ENCODE peak calls at places on chromosome 11, in four cellular contexts. O is ovary, Z is lower lobe of right lung, N is fibroblast of pulmonary artery. B is an unnamed sample.

GRCh38 chr11:95088946-95089619 is 563 bp upstream of the ENDOD1 start:
- DNase-seq in Z (no peak), N (no peak), O (no peak), B (peak)

GRCh38 chr11:84564180-84564866 is 1062.8 kb downstream of the DLG2 start:
- DNase-seq in O (no peak), N (peak), Z (no peak), B (no peak)

GRCh38 chr11:116558504-116559252 is 214.1 kb downstream of the BUD13 start:
- DNase-seq in O (no peak), Z (no peak), N (peak), B (no peak)

GRCh38 chr11:128201801-128202200 is 385.6 kb downstream of the ETS1 start:
- DNase-seq in O (no peak), N (no peak), Z (no peak), B (peak)

GRCh38 chr11:59206635-59207034 is 6.1 kb downstream of the MPEG1 start:
- DNase-seq in O (no peak), Z (no peak), N (peak), B (no peak)

GRCh38 chr11:96136623-96137313 is 206.2 kb downstream of the MAML2 start:
- DNase-seq in Z (no peak), N (peak), O (no peak), B (no peak)

GRCh38 chr11:122241561-122241960 is 125.5 kb upstream of the BLID start:
- DNase-seq in O (no peak), Z (no peak), N (no peak), B (no peak)

GRCh38 chr11:70399681-70400112 is 1.4 kb downstream of the CTTN start:
- DNase-seq in O (peak), Z (peak), N (peak), B (peak)

GRCh38 chr11:122069946-122070345 is 46.1 kb downstream of the BLID start:
- DNase-seq in N (peak), O (peak), Z (peak), B (peak)

GRCh38 chr11:124829986-124830385 is 29.8 kb upstream of the MSANTD2 start:
- DNase-seq in Z (no peak), O (no peak), N (peak), B (no peak)

GRCh38 chr11:95512682-95513081 is 276.9 kb downstream of the FAM76B start:
- DNase-seq in N (peak), Z (no peak), O (peak), B (peak)

GRCh38 chr11:9219572-9219971 is 45.6 kb downstream of the DENND5A start:
- DNase-seq in O (no peak), N (peak), Z (no peak), B (peak)

GRCh38 chr11:70099578-70100282 is 21.6 kb downstream of the ANO1 start:
- DNase-seq in N (no peak), Z (no peak), O (no peak), B (no peak)

GRCh38 chr11:129996113-129996870 is 6.3 kb downstream of the PRDM10 start:
- DNase-seq in N (peak), O (peak), Z (no peak), B (no peak)

GRCh38 chr11:83007909-83008580 is 63.7 kb downstream of the RAB30 start:
- DNase-seq in Z (peak), N (peak), O (peak), B (peak)
- H3K4me3 ChIP-seq in Z (no peak), N (no peak), O (no peak), B (no peak)

DNA sequence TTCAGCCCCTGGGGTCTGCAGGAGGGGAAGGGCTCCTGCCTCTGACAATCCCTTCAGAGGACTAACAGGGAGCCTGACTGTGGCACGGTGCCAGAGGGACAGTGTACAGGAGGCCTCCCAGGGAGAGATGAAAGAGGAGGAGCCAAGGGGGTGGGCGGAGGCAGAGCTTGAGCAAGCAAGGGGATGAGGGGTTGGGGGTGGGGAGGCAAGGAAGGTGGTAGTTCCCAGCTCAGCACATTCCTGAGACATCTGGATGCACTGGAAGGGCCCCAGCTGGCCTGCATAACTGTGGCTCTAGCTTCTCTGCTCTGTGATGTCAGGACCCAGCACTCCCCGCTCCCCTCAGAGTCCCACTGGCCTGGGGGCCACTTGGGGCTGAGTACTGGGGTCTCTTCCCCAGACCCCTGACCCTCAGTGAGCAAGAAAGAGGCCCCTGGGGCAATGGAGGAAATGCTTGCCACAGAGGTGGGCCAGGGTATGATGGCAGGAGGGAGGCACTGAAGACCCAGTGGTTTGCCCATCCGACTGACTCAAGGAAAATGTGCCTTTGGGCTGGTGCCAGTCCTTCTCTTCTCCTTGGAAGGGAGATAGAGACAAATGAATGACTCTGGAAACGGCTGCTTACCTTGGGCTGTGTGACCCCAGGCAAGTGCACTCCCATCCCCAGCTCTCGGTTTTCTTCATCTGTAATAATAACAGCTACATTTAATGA is 13.3 kb downstream of the CREB3L1 start:
- DNase-seq in N (peak), O (peak), Z (peak), B (no peak)
- H3K4me3 ChIP-seq in N (no peak), O (no peak), Z (no peak), B (no peak)

GRCh38 chr11:44797886-44798683 is 71.3 kb downstream of the TSPAN18 start:
- DNase-seq in N (no peak), Z (no peak), O (no peak), B (no peak)

GRCh38 chr11:44797051-44797450 is 70.3 kb downstream of the TSPAN18 start:
- DNase-seq in O (no peak), Z (no peak), N (no peak), B (no peak)

GRCh38 chr11:44793350-44794090 is 66.8 kb downstream of the TSPAN18 start:
- DNase-seq in Z (no peak), O (no peak), N (peak), B (peak)

GRCh38 chr11:44795803-44796535 is 69.2 kb downstream of the TSPAN18 start:
- DNase-seq in O (no peak), N (no peak), Z (no peak), B (no peak)

GRCh38 chr11:44799036-44799435 is 72.3 kb downstream of the TSPAN18 start:
- DNase-seq in O (no peak), N (no peak), Z (no peak), B (no peak)
- H3K4me3 ChIP-seq in O (no peak), N (no peak), Z (no peak), B (no peak)

DNA sequence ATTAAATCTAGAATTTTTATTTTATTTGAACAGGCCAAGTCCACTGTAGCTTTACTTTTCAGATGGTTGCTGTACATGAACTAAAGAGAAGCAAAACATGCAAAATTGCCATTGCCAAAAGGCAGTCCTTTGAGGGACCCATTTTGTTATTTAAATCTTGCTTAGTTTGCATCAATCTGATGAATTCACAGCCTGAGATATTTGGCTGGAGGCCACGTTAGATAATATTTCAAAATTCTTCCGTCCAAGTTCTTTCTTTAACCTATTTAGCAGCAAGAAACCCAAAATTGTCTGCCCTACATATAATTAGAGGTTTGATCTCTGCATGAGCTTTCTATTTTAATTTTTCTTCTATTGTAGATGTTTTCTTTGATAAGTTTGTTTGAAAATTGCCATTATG is 1706.9 kb upstream of the RAG2 start:
- DNase-seq in N (peak), Z (no peak), O (no peak), B (no peak)
- H3K4me3 ChIP-seq in N (no peak), Z (no peak), O (no peak), B (no peak)

DNA sequence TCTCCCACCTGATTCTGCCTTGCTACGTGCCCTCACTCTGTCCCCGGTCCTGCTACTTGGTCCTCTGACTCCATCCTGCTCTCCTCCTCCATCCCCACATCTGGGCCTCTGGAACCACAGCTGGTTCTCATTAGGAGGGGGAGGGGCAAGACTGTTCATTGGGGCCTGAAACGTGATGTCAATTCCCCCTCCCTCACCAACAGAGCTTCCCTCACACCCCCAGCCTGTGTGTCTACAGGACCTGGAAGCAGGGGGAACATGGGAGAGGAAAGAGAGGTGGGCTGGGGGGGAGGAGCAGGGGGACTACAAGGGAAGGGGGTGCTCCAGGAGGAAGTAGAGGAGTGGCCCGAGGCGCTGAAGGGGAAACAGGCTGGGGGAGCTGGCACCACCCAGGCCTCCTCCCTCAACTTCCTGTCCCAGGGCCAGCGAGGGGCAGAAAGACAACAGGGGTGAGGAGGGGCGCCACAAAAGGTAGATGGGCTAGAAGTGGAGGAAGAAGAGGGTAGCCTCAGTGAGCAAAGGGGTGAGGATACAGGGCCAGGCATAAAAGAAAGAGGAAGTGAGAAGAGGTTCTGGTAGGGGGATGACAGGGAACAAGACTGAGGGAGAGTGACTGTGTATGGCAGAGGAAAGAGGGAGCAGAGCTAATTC is 8.9 kb downstream of the DCHS1 start:
- DNase-seq in N (peak), O (no peak), Z (no peak), B (no peak)
- H3K4me3 ChIP-seq in N (no peak), O (peak), Z (no peak), B (no peak)

GRCh38 chr11:63999349-64000025 is 13.2 kb downstream of the OTUB1 start:
- DNase-seq in N (peak), O (peak), Z (peak), B (no peak)

GRCh38 chr11:63998558-63999348 is 12.5 kb downstream of the OTUB1 start:
- DNase-seq in N (no peak), Z (peak), O (no peak), B (no peak)

GRCh38 chr11:64001552-64002427 is 15.6 kb downstream of the OTUB1 start:
- DNase-seq in O (peak), N (peak), Z (no peak), B (no peak)

GRCh38 chr11:64000026-64000739 is 13.9 kb downstream of the OTUB1 start:
- DNase-seq in Z (peak), O (peak), N (peak), B (no peak)

GRCh38 chr11:64000740-64001514 is 14.7 kb downstream of the OTUB1 start:
- DNase-seq in N (no peak), O (no peak), Z (peak), B (no peak)
- H3K4me3 ChIP-seq in N (peak), O (peak), Z (peak), B (no peak)

DNA sequence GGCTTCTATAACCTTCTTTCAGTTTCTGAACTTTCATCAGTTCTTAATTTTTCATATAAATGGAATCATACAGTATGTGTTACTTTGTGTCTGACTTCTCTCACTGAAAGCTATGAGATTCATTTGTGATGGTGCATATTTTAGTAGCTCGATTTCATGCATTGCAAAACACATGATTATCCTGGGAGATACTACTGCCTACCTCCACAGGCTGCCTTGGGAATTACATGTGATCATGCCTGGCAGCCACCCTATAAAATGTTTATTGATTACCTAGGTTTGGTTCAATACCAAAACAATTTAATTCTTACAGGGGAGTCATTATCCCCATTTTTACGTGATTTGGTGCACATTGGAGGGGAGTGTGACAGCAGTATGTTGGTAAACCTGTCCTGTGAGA is 34.1 kb upstream of the PAK1 start:
- DNase-seq in O (no peak), Z (no peak), N (no peak), B (no peak)
- H3K4me3 ChIP-seq in O (no peak), Z (no peak), N (no peak), B (no peak)

DNA sequence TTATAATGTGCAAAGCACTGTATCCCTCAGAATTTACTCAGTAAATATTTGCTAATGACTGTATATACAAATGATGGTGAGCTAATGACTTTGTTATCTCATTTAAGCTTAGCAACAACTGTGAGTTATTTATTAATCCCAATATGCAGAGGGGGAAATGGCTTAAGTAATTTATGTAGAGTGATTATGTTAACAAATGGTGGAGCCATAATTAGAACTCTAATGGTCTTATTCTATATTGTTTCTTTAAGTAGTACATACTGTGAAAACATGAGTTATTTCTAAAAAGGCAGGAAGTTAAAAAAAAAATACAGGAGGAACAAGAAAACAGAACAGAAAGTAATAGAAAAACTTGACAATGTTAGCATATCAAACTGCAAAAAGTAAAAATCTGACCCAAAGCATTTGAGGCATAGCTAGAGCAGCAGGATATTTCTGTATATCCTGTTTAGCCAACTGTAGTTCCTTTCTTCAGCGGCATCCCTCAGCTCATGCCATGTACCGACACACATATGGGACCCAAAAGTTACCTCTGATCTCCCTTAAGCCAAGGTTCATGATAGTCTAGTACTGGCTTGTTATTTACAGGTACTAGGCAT is 94.2 kb downstream of the FCHSD2 start:
- DNase-seq in Z (no peak), O (no peak), N (no peak), B (no peak)
- H3K4me3 ChIP-seq in Z (no peak), O (no peak), N (no peak), B (no peak)

DNA sequence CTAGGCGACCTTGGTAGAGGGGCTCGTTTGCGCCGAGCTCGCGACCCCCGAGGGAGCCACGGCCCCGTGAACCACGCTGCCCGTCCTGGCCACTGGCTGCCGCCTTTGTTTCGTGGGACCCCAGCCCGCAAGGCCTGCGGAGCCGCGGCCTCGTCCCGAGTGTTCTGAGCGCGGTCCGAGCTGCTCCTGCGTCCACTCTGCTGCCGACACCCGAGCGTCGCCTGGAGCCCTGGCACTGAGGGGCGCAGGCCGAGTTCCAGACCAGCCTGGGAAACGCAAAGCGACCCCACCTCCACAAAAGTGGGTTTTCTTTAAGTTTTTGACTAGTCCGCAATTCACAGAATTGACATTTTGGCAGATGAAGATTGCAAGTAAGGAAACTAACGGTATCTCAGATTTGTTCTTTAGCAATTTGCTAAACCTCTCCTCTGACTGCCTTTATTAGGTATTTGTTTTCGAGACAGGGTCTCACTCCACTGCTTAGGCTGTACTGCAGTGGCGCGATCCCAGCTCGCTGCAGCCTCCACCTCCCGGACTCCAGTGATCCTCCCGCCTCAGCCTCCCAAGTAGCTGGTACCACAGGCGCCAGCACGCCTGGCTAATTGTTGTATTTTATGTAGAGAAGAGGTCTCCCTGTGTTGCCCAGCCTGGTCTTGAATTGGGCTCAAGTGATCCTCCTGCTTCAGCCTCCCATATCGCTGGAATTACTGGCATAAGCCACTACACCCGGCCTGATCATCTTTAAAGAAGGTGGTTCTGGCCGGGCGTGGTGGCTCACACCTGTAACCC is 879 bp upstream of the RNH1 start:
- DNase-seq in N (no peak), O (no peak), Z (no peak), B (no peak)
- H3K4me3 ChIP-seq in N (peak), O (peak), Z (peak), B (peak)

DNA sequence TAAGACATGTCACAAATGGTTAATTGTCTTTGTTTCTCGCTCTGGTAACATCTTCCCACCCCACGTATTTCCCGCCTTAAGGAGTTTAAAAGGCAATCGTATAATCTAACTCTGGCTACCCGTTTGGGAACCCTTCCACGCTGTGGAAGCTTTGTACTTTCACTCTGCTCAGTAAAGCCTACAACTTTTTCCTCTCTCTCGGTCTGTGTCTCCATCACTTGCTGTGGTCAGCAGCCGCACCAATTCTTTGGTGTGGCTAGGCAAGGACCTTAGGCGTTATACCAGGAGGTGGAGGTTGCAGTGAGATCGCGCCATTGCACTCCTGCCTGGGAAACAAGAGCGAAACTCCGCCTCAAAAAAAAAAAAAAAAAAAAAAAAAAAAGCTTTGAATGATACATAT is 1430.0 kb downstream of the LRRC4C start:
- DNase-seq in Z (no peak), O (no peak), N (no peak), B (no peak)
- H3K4me3 ChIP-seq in Z (no peak), O (no peak), N (no peak), B (no peak)

B was measured in retinal pigment epithelial cell.